ENCODE peak calls at places on chromosome 18, in four cellular contexts. V, Y, F and A are unnamed samples.

GRCh38 chr18:58856881-58857280 is 7.8 kb upstream of the ZNF532 start:
- DNase-seq in Y (no peak), V (no peak), F (no peak), A (no peak)

GRCh38 chr18:34158881-34159690 is 65.6 kb downstream of the NOL4 start:
- DNase-seq in V (no peak), F (no peak), Y (peak), A (peak)

GRCh38 chr18:70366174-70366573 is 77.3 kb downstream of the SOCS6 start:
- DNase-seq in F (no peak), Y (no peak), V (no peak), A (peak)

GRCh38 chr18:61093967-61094366 is 239.3 kb upstream of the CDH20 start:
- DNase-seq in Y (no peak), V (no peak), F (no peak), A (no peak)

GRCh38 chr18:58525517-58525916 is 103.4 kb downstream of the ALPK2 start:
- DNase-seq in V (no peak), Y (no peak), F (no peak), A (no peak)

GRCh38 chr18:42113529-42114191 is 158.6 kb downstream of the PIK3C3 start:
- DNase-seq in V (no peak), Y (peak), F (no peak), A (no peak)

GRCh38 chr18:80247403-80247916 is at the start of gene PARD6G:
- DNase-seq in Y (peak), F (peak), V (peak), A (peak)

GRCh38 chr18:50806208-50806616 is 13.6 kb downstream of the MRO start:
- DNase-seq in Y (peak), V (no peak), F (peak), A (no peak)

GRCh38 chr18:34809697-34810096 is 99.6 kb downstream of the DTNA start:
- DNase-seq in Y (peak), F (no peak), V (no peak), A (peak)

GRCh38 chr18:74375999-74376398 is 60.4 kb downstream of the C18orf63 start:
- DNase-seq in V (peak), Y (no peak), F (no peak), A (no peak)

GRCh38 chr18:774811-775210 is 37.2 kb downstream of the YES1 start:
- DNase-seq in V (no peak), Y (peak), F (no peak), A (no peak)

GRCh38 chr18:210075-210474 is 51.7 kb downstream of the USP14 start:
- DNase-seq in V (no peak), Y (no peak), F (no peak), A (no peak)

GRCh38 chr18:59916746-59917145 is 16.9 kb downstream of the PMAIP1 start:
- DNase-seq in F (no peak), V (no peak), Y (no peak), A (no peak)

GRCh38 chr18:76821356-76821874 is 942 bp upstream of the ZNF236 start:
- DNase-seq in F (no peak), V (no peak), Y (no peak), A (no peak)

GRCh38 chr18:76428396-76429261 is 66.4 kb downstream of the ZNF516 start:
- DNase-seq in V (no peak), Y (no peak), F (no peak), A (no peak)

GRCh38 chr18:28425886-28426285 is 249.0 kb upstream of the CDH2 start:
- DNase-seq in F (no peak), V (no peak), Y (no peak), A (no peak)

GRCh38 chr18:53380063-53380639 is 844.3 kb downstream of the MBD2 start:
- DNase-seq in F (peak), Y (peak), V (peak), A (no peak)

GRCh38 chr18:27605107-27605834 is 420.2 kb upstream of the CHST9 start:
- DNase-seq in F (peak), Y (peak), V (peak), A (peak)

GRCh38 chr18:44198296-44199284 is 482.1 kb upstream of the SETBP1 start:
- DNase-seq in Y (no peak), F (no peak), V (no peak), A (no peak)

GRCh38 chr18:35582899-35583558 is 1.5 kb downstream of the GALNT1 start:
- DNase-seq in Y (peak), V (no peak), F (no peak), A (no peak)

GRCh38 chr18:73409242-73409641 is 541.5 kb upstream of the NETO1 start:
- DNase-seq in V (no peak), Y (no peak), F (no peak), A (no peak)

GRCh38 chr18:23879544-23879943 is 135.0 kb upstream of the TTC39C start:
- DNase-seq in F (no peak), Y (no peak), V (no peak), A (no peak)

GRCh38 chr18:47187721-47188120 is 11.6 kb upstream of the IER3IP1 start:
- DNase-seq in V (no peak), F (no peak), Y (no peak), A (no peak)

GRCh38 chr18:64219511-64219910 is 70.6 kb upstream of the LINC00305 start:
- DNase-seq in Y (no peak), V (no peak), F (no peak), A (no peak)

GRCh38 chr18:52992041-52992440 is 652.0 kb downstream of the DCC start:
- DNase-seq in F (no peak), Y (peak), V (no peak), A (peak)

GRCh38 chr18:55509631-55510372 is 78.2 kb downstream of the TCF4 start:
- DNase-seq in Y (no peak), V (no peak), F (no peak), A (no peak)

GRCh38 chr18:2948038-2948437 is 64.9 kb downstream of the LPIN2 start:
- DNase-seq in Y (peak), V (peak), F (peak), A (no peak)

GRCh38 chr18:55694291-55694690 is 106.3 kb upstream of the TCF4 start:
- DNase-seq in Y (no peak), V (no peak), F (no peak), A (no peak)

GRCh38 chr18:59792353-59792752 is 95.1 kb upstream of the CCBE1 start:
- DNase-seq in Y (no peak), F (no peak), V (no peak), A (no peak)

GRCh38 chr18:3114456-3114855 is 101.5 kb upstream of the LPIN2 start:
- DNase-seq in Y (no peak), V (no peak), F (no peak), A (no peak)

GRCh38 chr18:42446195-42446594 is 491.2 kb downstream of the PIK3C3 start:
- DNase-seq in V (no peak), Y (peak), F (no peak), A (no peak)

GRCh38 chr18:41532344-41533086 is 422.5 kb upstream of the PIK3C3 start:
- DNase-seq in Y (no peak), F (no peak), V (no peak), A (no peak)

GRCh38 chr18:51235011-51235789 is 37.7 kb upstream of the MEX3C start:
- DNase-seq in F (no peak), Y (no peak), V (peak), A (no peak)

GRCh38 chr18:1392865-1393734 is 488.4 kb downstream of the ADCYAP1 start:
- DNase-seq in F (no peak), Y (peak), V (no peak), A (no peak)

GRCh38 chr18:2846638-2847340 is at the start of gene EMILIN2:
- DNase-seq in V (no peak), F (peak), Y (no peak), A (peak)

GRCh38 chr18:58438161-58438983 is 190.5 kb downstream of the ALPK2 start:
- DNase-seq in F (no peak), V (no peak), Y (no peak), A (no peak)

GRCh38 chr18:77110400-77110799 is 22.2 kb downstream of the MBP start:
- DNase-seq in F (no peak), Y (no peak), V (no peak), A (no peak)

GRCh38 chr18:30684825-30685481 is 357.6 kb downstream of the DSC3 start:
- DNase-seq in F (no peak), V (no peak), Y (no peak), A (no peak)

DNA sequence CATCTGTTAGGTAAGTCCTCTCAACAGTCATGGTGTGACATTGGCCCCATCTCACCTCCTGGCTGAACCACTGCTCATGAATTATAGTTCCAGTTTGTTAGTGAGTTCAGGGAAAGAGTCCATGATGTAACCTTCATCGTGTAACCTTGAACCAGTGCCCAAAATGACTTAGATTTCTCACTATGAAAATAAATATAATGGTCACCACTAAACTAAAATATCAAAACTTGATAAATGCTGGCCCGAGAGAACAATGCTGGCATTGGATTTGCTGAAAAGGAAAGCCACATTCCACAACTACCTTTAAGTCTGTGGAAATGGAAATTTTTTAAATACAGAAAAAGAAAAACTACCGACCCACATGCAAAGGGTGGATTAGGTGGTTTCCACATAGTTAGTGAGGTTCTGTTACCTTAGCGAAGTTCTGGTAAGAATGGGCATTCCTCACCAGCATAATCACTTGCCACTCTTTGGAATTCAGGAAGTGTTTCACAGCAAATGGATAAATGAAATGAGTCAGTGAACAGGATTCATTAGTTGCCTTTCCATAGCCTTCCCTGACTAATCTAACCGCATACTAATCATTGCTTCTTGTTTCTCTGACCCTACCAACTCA is 133.9 kb upstream of the CTAGE1 start:
- DNase-seq in V (peak), F (no peak), Y (no peak), A (no peak)
- TF ChIP-seq NR3C1 in V (no peak), F (no peak), Y (no peak), A (no peak)

DNA sequence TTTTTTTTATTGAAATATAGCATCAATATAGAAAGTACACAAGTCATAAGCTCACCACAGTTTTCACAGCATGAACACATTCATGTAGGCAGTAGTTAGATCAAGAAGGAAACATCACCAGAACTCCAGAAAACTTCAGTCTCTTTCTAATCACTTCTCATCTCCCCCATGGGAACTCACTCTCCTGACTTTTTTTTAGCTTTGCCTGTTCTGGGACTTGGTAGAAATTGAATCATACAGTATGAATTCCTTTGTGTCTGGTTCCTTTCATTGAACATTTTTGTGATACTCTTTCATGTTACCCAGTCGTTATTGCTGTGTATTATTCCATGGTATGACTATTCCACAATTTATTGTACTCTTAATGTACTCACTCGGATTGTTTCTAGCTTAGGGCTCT is 160.2 kb downstream of the TAF4B start:
- DNase-seq in F (no peak), Y (no peak), V (no peak), A (no peak)
- TF ChIP-seq NR3C1 in F (no peak), Y (no peak), V (no peak), A (no peak)

GRCh38 chr18:68418226-68418868 is 296.6 kb downstream of the TMX3 start:
- DNase-seq in Y (no peak), V (no peak), F (no peak), A (no peak)

GRCh38 chr18:68417166-68417776 is 297.6 kb downstream of the TMX3 start:
- DNase-seq in V (no peak), F (no peak), Y (no peak), A (no peak)

GRCh38 chr18:68418881-68419280 is 296.0 kb downstream of the TMX3 start:
- DNase-seq in F (no peak), V (no peak), Y (no peak), A (no peak)

GRCh38 chr18:68414407-68414806 is 300.5 kb downstream of the TMX3 start:
- DNase-seq in F (no peak), Y (no peak), V (no peak), A (no peak)

GRCh38 chr18:68417826-68418225 is 297.1 kb downstream of the TMX3 start:
- DNase-seq in F (no peak), V (no peak), Y (no peak), A (no peak)
- TF ChIP-seq NR3C1 in F (no peak), V (no peak), Y (no peak), A (no peak)

GRCh38 chr18:9688036-9688741 is 19.9 kb upstream of the RAB31 start:
- DNase-seq in V (no peak), Y (no peak), F (peak), A (no peak)
- TF ChIP-seq NR3C1 in V (no peak), Y (no peak), F (no peak), A (no peak)

GRCh38 chr18:8121942-8122480 is 487.2 kb upstream of the RAB12 start:
- DNase-seq in V (no peak), Y (no peak), F (no peak), A (no peak)
- TF ChIP-seq NR3C1 in V (no peak), Y (no peak), F (no peak), A (no peak)

GRCh38 chr18:5891361-5892215 is 3.7 kb downstream of the TMEM200C start:
- DNase-seq in V (no peak), Y (no peak), F (no peak), A (no peak)
- TF ChIP-seq NR3C1 in V (no peak), Y (no peak), F (no peak), A (no peak)

GRCh38 chr18:48817021-48817461 is 133.7 kb downstream of the SMAD7 start:
- DNase-seq in F (no peak), V (no peak), Y (no peak), A (peak)

GRCh38 chr18:48816554-48816953 is 134.2 kb downstream of the SMAD7 start:
- DNase-seq in Y (no peak), F (no peak), V (no peak), A (no peak)

GRCh38 chr18:48814490-48815181 is 136.1 kb downstream of the SMAD7 start:
- DNase-seq in V (no peak), Y (no peak), F (no peak), A (no peak)

GRCh38 chr18:48815182-48815520 is 135.6 kb downstream of the SMAD7 start:
- DNase-seq in Y (no peak), F (no peak), V (no peak), A (no peak)

GRCh38 chr18:48815581-48816324 is 135.0 kb downstream of the SMAD7 start:
- DNase-seq in Y (no peak), V (no peak), F (no peak), A (peak)
- TF ChIP-seq NR3C1 in Y (no peak), V (no peak), F (no peak), A (no peak)

DNA sequence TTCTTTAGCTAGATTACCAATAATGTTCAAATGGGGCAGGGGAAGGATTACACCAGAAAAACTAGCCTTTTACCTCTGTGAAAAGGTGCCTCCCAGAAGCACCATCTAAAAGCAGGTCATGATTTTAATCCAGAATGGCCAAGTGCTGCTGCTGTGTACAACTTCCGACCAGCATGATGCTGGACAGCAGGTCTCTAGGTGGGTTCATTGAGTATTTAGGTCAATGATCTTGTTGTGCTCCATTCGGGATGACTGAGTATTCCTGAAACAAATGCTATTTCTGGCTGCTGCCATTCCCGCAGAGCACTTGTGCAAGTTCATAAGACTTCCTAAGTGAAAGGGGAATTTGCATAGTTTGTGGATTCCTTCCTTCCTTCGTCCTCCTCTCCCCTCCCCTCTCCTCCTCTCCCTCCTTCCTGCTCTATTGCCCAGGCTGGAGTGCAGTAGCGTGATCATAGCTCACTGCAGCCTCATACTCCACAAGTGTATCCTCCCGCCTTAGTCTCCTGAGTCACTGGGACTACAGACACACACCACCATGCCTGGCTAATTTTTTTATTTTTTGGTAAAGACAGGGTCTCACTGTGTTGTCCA is 40.3 kb downstream of the LDLRAD4 start:
- DNase-seq in V (no peak), Y (no peak), F (no peak), A (no peak)
- TF ChIP-seq NR3C1 in V (no peak), Y (no peak), F (no peak), A (no peak)

DNA sequence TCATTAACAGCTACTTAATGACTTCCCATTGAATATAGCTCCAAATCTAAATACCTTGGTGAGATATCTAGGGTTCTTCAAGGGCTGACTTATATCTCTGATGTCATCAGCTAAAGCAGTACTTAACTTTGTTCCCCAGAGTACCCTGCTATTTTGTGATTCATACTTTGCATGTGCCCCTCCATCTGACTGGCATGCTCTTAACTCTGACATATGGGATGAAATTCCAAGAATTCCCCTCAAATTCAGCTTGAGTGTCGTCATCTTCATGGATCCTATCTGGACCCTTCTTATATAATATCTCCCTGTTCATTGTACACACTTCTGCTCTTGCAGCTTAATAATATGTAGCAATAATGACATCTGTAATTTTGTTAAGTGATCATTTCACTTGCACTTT is 172.8 kb downstream of the WDR7 start:
- DNase-seq in V (no peak), Y (no peak), F (no peak), A (no peak)
- TF ChIP-seq NR3C1 in V (no peak), Y (no peak), F (no peak), A (no peak)